ENCODE peak calls at places on chromosomes 5 and 9, in seven cellular contexts. One of them, this sample, is unnamed.

GRCh38 chr9:128820665-128821583 is 2.6 kb downstream of the ENDOG start:
- DNase-seq in fibroblast of pulmonary artery: no peak
- DNase-seq in choroid plexus epithelial cell: no peak
- DNase-seq in activated T-cell treated with anti-CD3 and anti-CD28 coated beads for 4 hours: no peak
- DNase-seq in NCI-H1694: no peak
- DNase-seq in CD4-positive, CD25-positive, alpha-beta regulatory T cell: no peak
- DNase-seq in right atrium auricular region: no peak
- DNase-seq in this sample: no peak

GRCh38 chr5:111237470-111237869 is 13.3 kb downstream of the CAMK4 start:
- DNase-seq in fibroblast of pulmonary artery: peak
- DNase-seq in right atrium auricular region: no peak
- DNase-seq in NCI-H1694: no peak
- DNase-seq in choroid plexus epithelial cell: peak
- DNase-seq in CD4-positive, CD25-positive, alpha-beta regulatory T cell: no peak
- DNase-seq in activated T-cell treated with anti-CD3 and anti-CD28 coated beads for 4 hours: no peak
- DNase-seq in this sample: no peak

GRCh38 chr9:134223091-134223490 is 58.7 kb upstream of the RNU6ATAC start:
- DNase-seq in NCI-H1694: no peak
- DNase-seq in CD4-positive, CD25-positive, alpha-beta regulatory T cell: no peak
- DNase-seq in choroid plexus epithelial cell: peak
- DNase-seq in right atrium auricular region: no peak
- DNase-seq in activated T-cell treated with anti-CD3 and anti-CD28 coated beads for 4 hours: no peak
- DNase-seq in fibroblast of pulmonary artery: no peak
- DNase-seq in this sample: no peak

GRCh38 chr9:97176206-97176605 is 131.3 kb upstream of the CCDC180 start:
- DNase-seq in CD4-positive, CD25-positive, alpha-beta regulatory T cell: no peak
- DNase-seq in activated T-cell treated with anti-CD3 and anti-CD28 coated beads for 4 hours: no peak
- DNase-seq in NCI-H1694: peak
- DNase-seq in fibroblast of pulmonary artery: peak
- DNase-seq in right atrium auricular region: no peak
- DNase-seq in choroid plexus epithelial cell: peak
- DNase-seq in this sample: peak

GRCh38 chr5:142387022-142387682 is 62.3 kb upstream of the SPRY4 start:
- DNase-seq in right atrium auricular region: no peak
- DNase-seq in CD4-positive, CD25-positive, alpha-beta regulatory T cell: no peak
- DNase-seq in NCI-H1694: no peak
- DNase-seq in fibroblast of pulmonary artery: no peak
- DNase-seq in choroid plexus epithelial cell: no peak
- DNase-seq in activated T-cell treated with anti-CD3 and anti-CD28 coated beads for 4 hours: no peak
- DNase-seq in this sample: no peak

GRCh38 chr9:128503870-128504269 is 649 bp upstream of the GLE1 start:
- DNase-seq in fibroblast of pulmonary artery: peak
- DNase-seq in NCI-H1694: no peak
- DNase-seq in CD4-positive, CD25-positive, alpha-beta regulatory T cell: no peak
- DNase-seq in activated T-cell treated with anti-CD3 and anti-CD28 coated beads for 4 hours: no peak
- DNase-seq in right atrium auricular region: no peak
- DNase-seq in choroid plexus epithelial cell: peak
- DNase-seq in this sample: no peak

GRCh38 chr5:1487079-1487764 is 36.5 kb downstream of the LPCAT1 start:
- DNase-seq in fibroblast of pulmonary artery: no peak
- DNase-seq in choroid plexus epithelial cell: no peak
- DNase-seq in activated T-cell treated with anti-CD3 and anti-CD28 coated beads for 4 hours: no peak
- DNase-seq in NCI-H1694: no peak
- DNase-seq in CD4-positive, CD25-positive, alpha-beta regulatory T cell: no peak
- DNase-seq in right atrium auricular region: no peak
- DNase-seq in this sample: no peak

GRCh38 chr9:136286987-136287379 is 16.9 kb downstream of the CCDC187 start:
- DNase-seq in CD4-positive, CD25-positive, alpha-beta regulatory T cell: no peak
- DNase-seq in NCI-H1694: no peak
- DNase-seq in right atrium auricular region: no peak
- DNase-seq in activated T-cell treated with anti-CD3 and anti-CD28 coated beads for 4 hours: no peak
- DNase-seq in fibroblast of pulmonary artery: no peak
- DNase-seq in choroid plexus epithelial cell: no peak
- DNase-seq in this sample: no peak

GRCh38 chr5:5615569-5615968 is 193.1 kb downstream of the ICE1 start:
- DNase-seq in right atrium auricular region: no peak
- DNase-seq in activated T-cell treated with anti-CD3 and anti-CD28 coated beads for 4 hours: no peak
- DNase-seq in choroid plexus epithelial cell: no peak
- DNase-seq in fibroblast of pulmonary artery: no peak
- DNase-seq in NCI-H1694: no peak
- DNase-seq in CD4-positive, CD25-positive, alpha-beta regulatory T cell: no peak
- DNase-seq in this sample: peak

GRCh38 chr9:125513634-125514413 is 193.2 kb downstream of the MAPKAP1 start:
- DNase-seq in activated T-cell treated with anti-CD3 and anti-CD28 coated beads for 4 hours: no peak
- DNase-seq in right atrium auricular region: no peak
- DNase-seq in choroid plexus epithelial cell: peak
- DNase-seq in NCI-H1694: no peak
- DNase-seq in CD4-positive, CD25-positive, alpha-beta regulatory T cell: no peak
- DNase-seq in fibroblast of pulmonary artery: peak
- DNase-seq in this sample: no peak

GRCh38 chr9:34374905-34375552 is 1.7 kb downstream of the MYORG start:
- DNase-seq in fibroblast of pulmonary artery: no peak
- DNase-seq in CD4-positive, CD25-positive, alpha-beta regulatory T cell: no peak
- DNase-seq in activated T-cell treated with anti-CD3 and anti-CD28 coated beads for 4 hours: no peak
- DNase-seq in NCI-H1694: no peak
- DNase-seq in choroid plexus epithelial cell: no peak
- DNase-seq in right atrium auricular region: no peak
- DNase-seq in this sample: peak

GRCh38 chr5:926416-927171 is 33.9 kb downstream of the TRIP13 start:
- DNase-seq in right atrium auricular region: no peak
- DNase-seq in fibroblast of pulmonary artery: peak
- DNase-seq in CD4-positive, CD25-positive, alpha-beta regulatory T cell: no peak
- DNase-seq in NCI-H1694: no peak
- DNase-seq in choroid plexus epithelial cell: peak
- DNase-seq in activated T-cell treated with anti-CD3 and anti-CD28 coated beads for 4 hours: no peak
- DNase-seq in this sample: no peak

GRCh38 chr5:59433174-59433573 is 460.4 kb downstream of the PDE4D start:
- DNase-seq in NCI-H1694: no peak
- DNase-seq in CD4-positive, CD25-positive, alpha-beta regulatory T cell: no peak
- DNase-seq in fibroblast of pulmonary artery: no peak
- DNase-seq in activated T-cell treated with anti-CD3 and anti-CD28 coated beads for 4 hours: no peak
- DNase-seq in choroid plexus epithelial cell: no peak
- DNase-seq in right atrium auricular region: no peak
- DNase-seq in this sample: no peak

GRCh38 chr5:176592573-176592972 is 17.4 kb downstream of the GPRIN1 start:
- DNase-seq in CD4-positive, CD25-positive, alpha-beta regulatory T cell: no peak
- DNase-seq in NCI-H1694: no peak
- DNase-seq in fibroblast of pulmonary artery: no peak
- DNase-seq in right atrium auricular region: no peak
- DNase-seq in activated T-cell treated with anti-CD3 and anti-CD28 coated beads for 4 hours: no peak
- DNase-seq in choroid plexus epithelial cell: no peak
- DNase-seq in this sample: no peak

GRCh38 chr5:117332341-117332740 is 757.7 kb upstream of the SEMA6A start:
- DNase-seq in choroid plexus epithelial cell: no peak
- DNase-seq in right atrium auricular region: no peak
- DNase-seq in activated T-cell treated with anti-CD3 and anti-CD28 coated beads for 4 hours: no peak
- DNase-seq in CD4-positive, CD25-positive, alpha-beta regulatory T cell: no peak
- DNase-seq in fibroblast of pulmonary artery: no peak
- DNase-seq in NCI-H1694: no peak
- DNase-seq in this sample: no peak

This sample was measured in SK-N-DZ.